ENCODE peak calls at places on chromosomes 4 and X, in six cellular contexts. One of them, this sample, is unnamed.

GRCh38 chr4:36835246-36835645 is 409.3 kb upstream of the NWD2 start:
- DNase-seq in mesendoderm: no peak
- DNase-seq in nephron progenitor cell: no peak
- DNase-seq in fibroblast of lung: no peak
- DNase-seq in caudate nucleus: no peak
- DNase-seq in activated CD4-positive, alpha-beta T cell treated with anti-CD3 and anti-CD28 coated beads, Interleukin-2, amount 10 ng/mL, durations not matched to agents 24 days and 14 days: no peak
- DNase-seq in this sample: no peak

GRCh38 chr4:139528377-139529005 is 27.5 kb downstream of the SETD7 start:
- DNase-seq in nephron progenitor cell: no peak
- DNase-seq in activated CD4-positive, alpha-beta T cell treated with anti-CD3 and anti-CD28 coated beads, Interleukin-2, amount 10 ng/mL, durations not matched to agents 24 days and 14 days: no peak
- DNase-seq in mesendoderm: no peak
- DNase-seq in fibroblast of lung: peak
- DNase-seq in caudate nucleus: no peak
- DNase-seq in this sample: no peak

GRCh38 chrX:133415276-133416105 is at the start of gene GPC4:
- DNase-seq in mesendoderm: peak
- DNase-seq in fibroblast of lung: peak
- DNase-seq in activated CD4-positive, alpha-beta T cell treated with anti-CD3 and anti-CD28 coated beads, Interleukin-2, amount 10 ng/mL, durations not matched to agents 24 days and 14 days: peak
- DNase-seq in nephron progenitor cell: peak
- DNase-seq in caudate nucleus: peak
- DNase-seq in this sample: peak

GRCh38 chr4:81215936-81216335 is 914 bp upstream of the PRKG2 start:
- DNase-seq in caudate nucleus: no peak
- DNase-seq in nephron progenitor cell: no peak
- DNase-seq in fibroblast of lung: peak
- DNase-seq in mesendoderm: no peak
- DNase-seq in activated CD4-positive, alpha-beta T cell treated with anti-CD3 and anti-CD28 coated beads, Interleukin-2, amount 10 ng/mL, durations not matched to agents 24 days and 14 days: no peak
- DNase-seq in this sample: no peak

GRCh38 chr4:107734120-107734519 is 14.1 kb upstream of the PAPSS1 start:
- DNase-seq in caudate nucleus: no peak
- DNase-seq in mesendoderm: peak
- DNase-seq in activated CD4-positive, alpha-beta T cell treated with anti-CD3 and anti-CD28 coated beads, Interleukin-2, amount 10 ng/mL, durations not matched to agents 24 days and 14 days: peak
- DNase-seq in fibroblast of lung: no peak
- DNase-seq in nephron progenitor cell: no peak
- DNase-seq in this sample: no peak

GRCh38 chr4:13160906-13161305 is 323.2 kb downstream of the RAB28 start:
- DNase-seq in mesendoderm: no peak
- DNase-seq in caudate nucleus: no peak
- DNase-seq in nephron progenitor cell: no peak
- DNase-seq in activated CD4-positive, alpha-beta T cell treated with anti-CD3 and anti-CD28 coated beads, Interleukin-2, amount 10 ng/mL, durations not matched to agents 24 days and 14 days: no peak
- DNase-seq in fibroblast of lung: peak
- DNase-seq in this sample: no peak

GRCh38 chr4:8541981-8542715 is 38.0 kb upstream of the GPR78 start:
- DNase-seq in fibroblast of lung: no peak
- DNase-seq in activated CD4-positive, alpha-beta T cell treated with anti-CD3 and anti-CD28 coated beads, Interleukin-2, amount 10 ng/mL, durations not matched to agents 24 days and 14 days: no peak
- DNase-seq in nephron progenitor cell: no peak
- DNase-seq in caudate nucleus: no peak
- DNase-seq in mesendoderm: no peak
- DNase-seq in this sample: peak

GRCh38 chrX:151424505-151424904 is 27.5 kb downstream of the VMA21 start:
- DNase-seq in fibroblast of lung: no peak
- DNase-seq in nephron progenitor cell: no peak
- DNase-seq in activated CD4-positive, alpha-beta T cell treated with anti-CD3 and anti-CD28 coated beads, Interleukin-2, amount 10 ng/mL, durations not matched to agents 24 days and 14 days: no peak
- DNase-seq in caudate nucleus: no peak
- DNase-seq in mesendoderm: no peak
- DNase-seq in this sample: no peak

GRCh38 chr4:164383187-164384181 is 370.4 kb upstream of the SMIM31 start:
- DNase-seq in mesendoderm: peak
- DNase-seq in nephron progenitor cell: peak
- DNase-seq in fibroblast of lung: peak
- DNase-seq in activated CD4-positive, alpha-beta T cell treated with anti-CD3 and anti-CD28 coated beads, Interleukin-2, amount 10 ng/mL, durations not matched to agents 24 days and 14 days: no peak
- DNase-seq in caudate nucleus: peak
- DNase-seq in this sample: no peak

GRCh38 chr4:175891863-175892262 is 79.8 kb upstream of the GPM6A start:
- DNase-seq in fibroblast of lung: peak
- DNase-seq in caudate nucleus: no peak
- DNase-seq in activated CD4-positive, alpha-beta T cell treated with anti-CD3 and anti-CD28 coated beads, Interleukin-2, amount 10 ng/mL, durations not matched to agents 24 days and 14 days: no peak
- DNase-seq in mesendoderm: peak
- DNase-seq in nephron progenitor cell: no peak
- DNase-seq in this sample: no peak

GRCh38 chrX:132622130-132622529 is 133.3 kb upstream of the MBNL3 start:
- DNase-seq in mesendoderm: peak
- DNase-seq in nephron progenitor cell: no peak
- DNase-seq in fibroblast of lung: peak
- DNase-seq in activated CD4-positive, alpha-beta T cell treated with anti-CD3 and anti-CD28 coated beads, Interleukin-2, amount 10 ng/mL, durations not matched to agents 24 days and 14 days: peak
- DNase-seq in caudate nucleus: no peak
- DNase-seq in this sample: no peak

GRCh38 chrX:38717871-38718270 is 83.4 kb upstream of the MID1IP1 start:
- DNase-seq in caudate nucleus: no peak
- DNase-seq in nephron progenitor cell: no peak
- DNase-seq in mesendoderm: peak
- DNase-seq in fibroblast of lung: peak
- DNase-seq in activated CD4-positive, alpha-beta T cell treated with anti-CD3 and anti-CD28 coated beads, Interleukin-2, amount 10 ng/mL, durations not matched to agents 24 days and 14 days: peak
- DNase-seq in this sample: no peak

GRCh38 chr4:122728781-122729330 is 3.6 kb upstream of the BBS12 start:
- DNase-seq in activated CD4-positive, alpha-beta T cell treated with anti-CD3 and anti-CD28 coated beads, Interleukin-2, amount 10 ng/mL, durations not matched to agents 24 days and 14 days: no peak
- DNase-seq in nephron progenitor cell: peak
- DNase-seq in fibroblast of lung: no peak
- DNase-seq in mesendoderm: no peak
- DNase-seq in caudate nucleus: no peak
- DNase-seq in this sample: no peak

GRCh38 chr4:190121759-190122158 is 51.8 kb upstream of the DUX4 start:
- DNase-seq in caudate nucleus: no peak
- DNase-seq in nephron progenitor cell: no peak
- DNase-seq in activated CD4-positive, alpha-beta T cell treated with anti-CD3 and anti-CD28 coated beads, Interleukin-2, amount 10 ng/mL, durations not matched to agents 24 days and 14 days: no peak
- DNase-seq in mesendoderm: no peak
- DNase-seq in fibroblast of lung: no peak
- DNase-seq in this sample: peak

GRCh38 chrX:120315776-120316175 is 4.5 kb upstream of the TMEM255A start:
- DNase-seq in nephron progenitor cell: no peak
- DNase-seq in activated CD4-positive, alpha-beta T cell treated with anti-CD3 and anti-CD28 coated beads, Interleukin-2, amount 10 ng/mL, durations not matched to agents 24 days and 14 days: no peak
- DNase-seq in mesendoderm: no peak
- DNase-seq in fibroblast of lung: no peak
- DNase-seq in caudate nucleus: no peak
- DNase-seq in this sample: no peak

GRCh38 chr4:152534541-152535231 is 1.2 kb downstream of the FBXW7 start:
- DNase-seq in nephron progenitor cell: peak
- DNase-seq in caudate nucleus: no peak
- DNase-seq in fibroblast of lung: peak
- DNase-seq in mesendoderm: peak
- DNase-seq in activated CD4-positive, alpha-beta T cell treated with anti-CD3 and anti-CD28 coated beads, Interleukin-2, amount 10 ng/mL, durations not matched to agents 24 days and 14 days: peak
- DNase-seq in this sample: no peak

GRCh38 chrX:136146614-136147319 is 566 bp upstream of the FHL1 start:
- DNase-seq in fibroblast of lung: no peak
- DNase-seq in mesendoderm: no peak
- DNase-seq in activated CD4-positive, alpha-beta T cell treated with anti-CD3 and anti-CD28 coated beads, Interleukin-2, amount 10 ng/mL, durations not matched to agents 24 days and 14 days: peak
- DNase-seq in nephron progenitor cell: peak
- DNase-seq in caudate nucleus: no peak
- DNase-seq in this sample: no peak

GRCh38 chr4:8836664-8837171 is 34.9 kb downstream of the HMX1 start:
- DNase-seq in caudate nucleus: no peak
- DNase-seq in mesendoderm: no peak
- DNase-seq in activated CD4-positive, alpha-beta T cell treated with anti-CD3 and anti-CD28 coated beads, Interleukin-2, amount 10 ng/mL, durations not matched to agents 24 days and 14 days: no peak
- DNase-seq in nephron progenitor cell: no peak
- DNase-seq in fibroblast of lung: no peak
- DNase-seq in this sample: no peak

GRCh38 chr4:5636766-5637670 is 71.3 kb downstream of the EVC2 start:
- DNase-seq in mesendoderm: no peak
- DNase-seq in nephron progenitor cell: no peak
- DNase-seq in activated CD4-positive, alpha-beta T cell treated with anti-CD3 and anti-CD28 coated beads, Interleukin-2, amount 10 ng/mL, durations not matched to agents 24 days and 14 days: no peak
- DNase-seq in caudate nucleus: no peak
- DNase-seq in fibroblast of lung: no peak
- DNase-seq in this sample: no peak

GRCh38 chr4:106329027-106329618 is 12.8 kb downstream of the AIMP1 start:
- DNase-seq in caudate nucleus: no peak
- DNase-seq in activated CD4-positive, alpha-beta T cell treated with anti-CD3 and anti-CD28 coated beads, Interleukin-2, amount 10 ng/mL, durations not matched to agents 24 days and 14 days: peak
- DNase-seq in mesendoderm: peak
- DNase-seq in fibroblast of lung: peak
- DNase-seq in nephron progenitor cell: no peak
- DNase-seq in this sample: no peak

GRCh38 chr4:16544251-16544721 is 318.0 kb upstream of the TAPT1 start:
- DNase-seq in activated CD4-positive, alpha-beta T cell treated with anti-CD3 and anti-CD28 coated beads, Interleukin-2, amount 10 ng/mL, durations not matched to agents 24 days and 14 days: no peak
- DNase-seq in fibroblast of lung: peak
- DNase-seq in mesendoderm: peak
- DNase-seq in caudate nucleus: no peak
- DNase-seq in nephron progenitor cell: no peak
- DNase-seq in this sample: no peak

GRCh38 chr4:87019898-87020297 is 85.1 kb downstream of the AFF1 start:
- DNase-seq in fibroblast of lung: no peak
- DNase-seq in nephron progenitor cell: no peak
- DNase-seq in activated CD4-positive, alpha-beta T cell treated with anti-CD3 and anti-CD28 coated beads, Interleukin-2, amount 10 ng/mL, durations not matched to agents 24 days and 14 days: no peak
- DNase-seq in mesendoderm: no peak
- DNase-seq in caudate nucleus: no peak
- DNase-seq in this sample: no peak

GRCh38 chr4:74097631-74098550 is 1.1 kb downstream of the CXCL2 start:
- DNase-seq in caudate nucleus: no peak
- DNase-seq in fibroblast of lung: peak
- DNase-seq in mesendoderm: no peak
- DNase-seq in nephron progenitor cell: no peak
- DNase-seq in activated CD4-positive, alpha-beta T cell treated with anti-CD3 and anti-CD28 coated beads, Interleukin-2, amount 10 ng/mL, durations not matched to agents 24 days and 14 days: no peak
- DNase-seq in this sample: no peak

GRCh38 chr4:2251795-2252529 is 9.9 kb downstream of the MXD4 start:
- DNase-seq in fibroblast of lung: no peak
- DNase-seq in mesendoderm: no peak
- DNase-seq in caudate nucleus: no peak
- DNase-seq in nephron progenitor cell: no peak
- DNase-seq in activated CD4-positive, alpha-beta T cell treated with anti-CD3 and anti-CD28 coated beads, Interleukin-2, amount 10 ng/mL, durations not matched to agents 24 days and 14 days: no peak
- DNase-seq in this sample: peak

GRCh38 chr4:158810487-158811215 is 41.8 kb downstream of the FNIP2 start:
- DNase-seq in nephron progenitor cell: no peak
- DNase-seq in mesendoderm: no peak
- DNase-seq in fibroblast of lung: peak
- DNase-seq in activated CD4-positive, alpha-beta T cell treated with anti-CD3 and anti-CD28 coated beads, Interleukin-2, amount 10 ng/mL, durations not matched to agents 24 days and 14 days: no peak
- DNase-seq in caudate nucleus: no peak
- DNase-seq in this sample: no peak

GRCh38 chrX:130300010-130300282 is 31.2 kb upstream of the ZNF280C start:
- DNase-seq in mesendoderm: no peak
- DNase-seq in nephron progenitor cell: no peak
- DNase-seq in caudate nucleus: no peak
- DNase-seq in activated CD4-positive, alpha-beta T cell treated with anti-CD3 and anti-CD28 coated beads, Interleukin-2, amount 10 ng/mL, durations not matched to agents 24 days and 14 days: no peak
- DNase-seq in fibroblast of lung: no peak
- DNase-seq in this sample: no peak

GRCh38 chrX:46180258-46180687 is 364.9 kb downstream of the ZNF674 start:
- DNase-seq in activated CD4-positive, alpha-beta T cell treated with anti-CD3 and anti-CD28 coated beads, Interleukin-2, amount 10 ng/mL, durations not matched to agents 24 days and 14 days: no peak
- DNase-seq in nephron progenitor cell: no peak
- DNase-seq in fibroblast of lung: peak
- DNase-seq in mesendoderm: peak
- DNase-seq in caudate nucleus: no peak
- DNase-seq in this sample: no peak

GRCh38 chrX:101429934-101430333 is 21.9 kb downstream of the HNRNPH2 start:
- DNase-seq in activated CD4-positive, alpha-beta T cell treated with anti-CD3 and anti-CD28 coated beads, Interleukin-2, amount 10 ng/mL, durations not matched to agents 24 days and 14 days: no peak
- DNase-seq in caudate nucleus: no peak
- DNase-seq in mesendoderm: no peak
- DNase-seq in nephron progenitor cell: no peak
- DNase-seq in fibroblast of lung: peak
- DNase-seq in this sample: no peak

GRCh38 chr4:3302786-3303444 is 10.1 kb downstream of the RGS12 start:
- DNase-seq in caudate nucleus: no peak
- DNase-seq in activated CD4-positive, alpha-beta T cell treated with anti-CD3 and anti-CD28 coated beads, Interleukin-2, amount 10 ng/mL, durations not matched to agents 24 days and 14 days: peak
- DNase-seq in fibroblast of lung: no peak
- DNase-seq in mesendoderm: no peak
- DNase-seq in nephron progenitor cell: no peak
- DNase-seq in this sample: no peak

GRCh38 chr4:8831221-8832129 is 40.2 kb downstream of the HMX1 start:
- DNase-seq in activated CD4-positive, alpha-beta T cell treated with anti-CD3 and anti-CD28 coated beads, Interleukin-2, amount 10 ng/mL, durations not matched to agents 24 days and 14 days: no peak
- DNase-seq in mesendoderm: no peak
- DNase-seq in nephron progenitor cell: no peak
- DNase-seq in caudate nucleus: no peak
- DNase-seq in fibroblast of lung: no peak
- DNase-seq in this sample: no peak

GRCh38 chr4:151652841-151653547 is 107.8 kb downstream of the GATB start:
- DNase-seq in nephron progenitor cell: no peak
- DNase-seq in fibroblast of lung: peak
- DNase-seq in activated CD4-positive, alpha-beta T cell treated with anti-CD3 and anti-CD28 coated beads, Interleukin-2, amount 10 ng/mL, durations not matched to agents 24 days and 14 days: no peak
- DNase-seq in caudate nucleus: no peak
- DNase-seq in mesendoderm: no peak
- DNase-seq in this sample: no peak

GRCh38 chr4:65917486-65917885 is 247.2 kb upstream of the EPHA5 start:
- DNase-seq in fibroblast of lung: no peak
- DNase-seq in activated CD4-positive, alpha-beta T cell treated with anti-CD3 and anti-CD28 coated beads, Interleukin-2, amount 10 ng/mL, durations not matched to agents 24 days and 14 days: no peak
- DNase-seq in nephron progenitor cell: no peak
- DNase-seq in caudate nucleus: no peak
- DNase-seq in mesendoderm: no peak
- DNase-seq in this sample: no peak

GRCh38 chrX:125727117-125727516 is 407.4 kb downstream of the TEX13C start:
- DNase-seq in mesendoderm: no peak
- DNase-seq in caudate nucleus: no peak
- DNase-seq in activated CD4-positive, alpha-beta T cell treated with anti-CD3 and anti-CD28 coated beads, Interleukin-2, amount 10 ng/mL, durations not matched to agents 24 days and 14 days: no peak
- DNase-seq in nephron progenitor cell: no peak
- DNase-seq in fibroblast of lung: no peak
- DNase-seq in this sample: no peak

GRCh38 chr4:126727461-126727860 is 905.3 kb upstream of the INTU start:
- DNase-seq in mesendoderm: no peak
- DNase-seq in fibroblast of lung: peak
- DNase-seq in caudate nucleus: no peak
- DNase-seq in activated CD4-positive, alpha-beta T cell treated with anti-CD3 and anti-CD28 coated beads, Interleukin-2, amount 10 ng/mL, durations not matched to agents 24 days and 14 days: no peak
- DNase-seq in nephron progenitor cell: no peak
- DNase-seq in this sample: no peak

GRCh38 chrX:47704736-47705135 is 45.8 kb upstream of the UXT start:
- DNase-seq in caudate nucleus: no peak
- DNase-seq in activated CD4-positive, alpha-beta T cell treated with anti-CD3 and anti-CD28 coated beads, Interleukin-2, amount 10 ng/mL, durations not matched to agents 24 days and 14 days: no peak
- DNase-seq in fibroblast of lung: no peak
- DNase-seq in mesendoderm: no peak
- DNase-seq in nephron progenitor cell: no peak
- DNase-seq in this sample: no peak

GRCh38 chr4:93814141-93814540 is 14.4 kb upstream of the ATOH1 start:
- DNase-seq in mesendoderm: peak
- DNase-seq in nephron progenitor cell: no peak
- DNase-seq in activated CD4-positive, alpha-beta T cell treated with anti-CD3 and anti-CD28 coated beads, Interleukin-2, amount 10 ng/mL, durations not matched to agents 24 days and 14 days: no peak
- DNase-seq in caudate nucleus: no peak
- DNase-seq in fibroblast of lung: no peak
- DNase-seq in this sample: no peak

GRCh38 chr4:65399131-65399530 is 271.2 kb downstream of the EPHA5 start:
- DNase-seq in fibroblast of lung: no peak
- DNase-seq in caudate nucleus: no peak
- DNase-seq in nephron progenitor cell: no peak
- DNase-seq in activated CD4-positive, alpha-beta T cell treated with anti-CD3 and anti-CD28 coated beads, Interleukin-2, amount 10 ng/mL, durations not matched to agents 24 days and 14 days: no peak
- DNase-seq in mesendoderm: no peak
- DNase-seq in this sample: no peak

GRCh38 chrX:45360571-45360970 is 159.9 kb upstream of the DIPK2B start:
- DNase-seq in caudate nucleus: no peak
- DNase-seq in activated CD4-positive, alpha-beta T cell treated with anti-CD3 and anti-CD28 coated beads, Interleukin-2, amount 10 ng/mL, durations not matched to agents 24 days and 14 days: no peak
- DNase-seq in mesendoderm: no peak
- DNase-seq in fibroblast of lung: no peak
- DNase-seq in nephron progenitor cell: no peak
- DNase-seq in this sample: no peak

GRCh38 chrX:99939883-99940232 is 470.2 kb downstream of the PCDH19 start:
- DNase-seq in mesendoderm: peak
- DNase-seq in caudate nucleus: no peak
- DNase-seq in activated CD4-positive, alpha-beta T cell treated with anti-CD3 and anti-CD28 coated beads, Interleukin-2, amount 10 ng/mL, durations not matched to agents 24 days and 14 days: no peak
- DNase-seq in nephron progenitor cell: no peak
- DNase-seq in fibroblast of lung: no peak
- DNase-seq in this sample: no peak